ENCODE peak calls at places on chromosome 3, in six cellular contexts. One of them, this sample, is unnamed. For H3K4me1, the result is how much of the 10 kb centered on the place peaks cover.

GRCh38 chr3:39910828-39911464 is 101.5 kb downstream of the MYRIP start:
- DNase-seq in K562: no peak
- DNase-seq in HCT116: no peak
- DNase-seq in GM12878: no peak
- DNase-seq in HepG2: peak
- DNase-seq in H1: no peak
- DNase-seq in this sample: no peak

GRCh38 chr3:50171540-50172301 is 16.6 kb downstream of the SEMA3F start:
- DNase-seq in HepG2: peak
- DNase-seq in HCT116: no peak
- DNase-seq in H1: no peak
- DNase-seq in K562: no peak
- DNase-seq in GM12878: no peak
- DNase-seq in this sample: no peak

GRCh38 chr3:158352551-158352950 is 218.4 kb upstream of the MLF1 start:
- DNase-seq in H1: no peak
- DNase-seq in K562: no peak
- DNase-seq in HCT116: no peak
- DNase-seq in GM12878: no peak
- DNase-seq in HepG2: no peak
- DNase-seq in this sample: no peak

GRCh38 chr3:146928421-146929059 is 323.4 kb upstream of the PLSCR5 start:
- DNase-seq in HepG2: no peak
- DNase-seq in H1: no peak
- DNase-seq in HCT116: no peak
- DNase-seq in GM12878: no peak
- DNase-seq in K562: no peak
- DNase-seq in this sample: no peak

GRCh38 chr3:116444819-116445290 is 432 bp downstream of the LSAMP start:
- DNase-seq in GM12878: no peak
- DNase-seq in K562: no peak
- DNase-seq in HCT116: no peak
- DNase-seq in H1: no peak
- DNase-seq in HepG2: no peak
- DNase-seq in this sample: no peak

GRCh38 chr3:132038198-132038825 is 3.5 kb upstream of the CPNE4 start:
- DNase-seq in H1: no peak
- DNase-seq in HepG2: peak
- DNase-seq in HCT116: no peak
- DNase-seq in GM12878: no peak
- DNase-seq in K562: no peak
- DNase-seq in this sample: no peak

GRCh38 chr3:32817195-32817560 is 619 bp upstream of the TRIM71 start:
- DNase-seq in K562: no peak
- DNase-seq in GM12878: no peak
- DNase-seq in H1: no peak
- DNase-seq in HepG2: no peak
- DNase-seq in HCT116: no peak
- DNase-seq in this sample: no peak

GRCh38 chr3:119294889-119295769 is 946 bp downstream of the ARHGAP31 start:
- DNase-seq in H1: no peak
- DNase-seq in GM12878: no peak
- DNase-seq in HepG2: no peak
- DNase-seq in K562: no peak
- DNase-seq in HCT116: no peak
- DNase-seq in this sample: no peak

GRCh38 chr3:170585008-170585936 is 603 bp downstream of the SLC7A14 start:
- DNase-seq in K562: no peak
- DNase-seq in HCT116: no peak
- DNase-seq in HepG2: no peak
- DNase-seq in GM12878: no peak
- DNase-seq in H1: no peak
- DNase-seq in this sample: peak

GRCh38 chr3:189701934-189702693 is 70.9 kb downstream of the TP63 start:
- DNase-seq in H1: no peak
- DNase-seq in GM12878: no peak
- DNase-seq in HCT116: no peak
- DNase-seq in HepG2: no peak
- DNase-seq in K562: no peak
- DNase-seq in this sample: no peak

GRCh38 chr3:140552898-140553297 is 125.0 kb upstream of the TRIM42 start:
- DNase-seq in HCT116: no peak
- DNase-seq in GM12878: no peak
- DNase-seq in HepG2: peak
- DNase-seq in K562: no peak
- DNase-seq in H1: no peak
- DNase-seq in this sample: no peak

DNA sequence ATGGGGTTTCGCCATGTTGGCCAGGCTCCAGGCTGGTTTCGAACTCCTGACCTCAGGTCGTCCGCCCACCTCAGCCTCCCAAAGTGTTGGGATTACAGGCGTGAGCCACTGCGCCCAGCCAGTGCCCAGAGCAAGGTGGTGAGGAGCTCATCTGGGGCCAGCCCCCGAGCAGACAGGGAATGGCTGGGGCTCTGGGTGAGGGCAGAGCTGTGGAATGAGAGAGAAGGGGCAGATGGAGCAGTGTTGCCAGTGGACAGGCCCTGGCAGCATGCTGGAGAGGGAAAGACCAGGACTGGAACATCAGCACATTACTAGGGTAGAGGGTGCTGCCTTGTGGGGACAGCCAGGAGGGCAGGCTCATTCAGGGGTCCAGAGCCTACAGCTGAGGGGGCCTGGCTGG is 37.1 kb upstream of the LIMD1 start:
- DNase-seq in K562: no peak
- DNase-seq in HCT116: no peak
- DNase-seq in H1: no peak
- DNase-seq in HepG2: no peak
- DNase-seq in GM12878: no peak
- DNase-seq in this sample: no peak
- H3K4me1 ChIP-seq in K562: under half
- H3K4me1 ChIP-seq in HCT116: under half
- H3K4me1 ChIP-seq in H1: under half
- H3K4me1 ChIP-seq in HepG2: under half
- H3K4me1 ChIP-seq in GM12878: under half
- H3K4me1 ChIP-seq in this sample: under half

DNA sequence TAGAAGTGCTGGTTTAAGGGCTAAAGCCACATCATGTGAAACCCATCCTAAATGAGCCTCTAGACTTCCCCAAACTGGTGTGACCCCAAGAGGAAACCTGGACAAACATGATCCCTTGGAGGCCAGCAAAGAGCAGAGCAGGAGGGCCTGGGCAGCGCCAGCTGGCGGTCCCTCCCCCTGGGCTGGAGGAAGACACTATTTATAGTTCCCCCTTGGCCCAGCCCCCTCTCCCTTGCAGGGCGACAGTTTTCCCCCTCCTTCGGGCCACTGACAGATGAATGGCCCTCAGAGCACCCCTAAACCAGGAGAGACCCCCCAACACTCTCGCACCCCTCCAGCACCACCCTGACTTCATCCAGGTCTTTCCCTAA is 2.9 kb downstream of the UCN2 start:
- DNase-seq in HCT116: no peak
- DNase-seq in K562: no peak
- DNase-seq in H1: no peak
- DNase-seq in HepG2: no peak
- DNase-seq in GM12878: no peak
- DNase-seq in this sample: no peak
- TF ChIP-seq ZNF274 in HCT116: no peak
- TF ChIP-seq ZNF274 in K562: no peak
- TF ChIP-seq ZNF274 in H1: no peak
- TF ChIP-seq ZNF274 in HepG2: no peak
- TF ChIP-seq ZNF274 in GM12878: no peak
- TF ChIP-seq ZNF274 in this sample: no peak

DNA sequence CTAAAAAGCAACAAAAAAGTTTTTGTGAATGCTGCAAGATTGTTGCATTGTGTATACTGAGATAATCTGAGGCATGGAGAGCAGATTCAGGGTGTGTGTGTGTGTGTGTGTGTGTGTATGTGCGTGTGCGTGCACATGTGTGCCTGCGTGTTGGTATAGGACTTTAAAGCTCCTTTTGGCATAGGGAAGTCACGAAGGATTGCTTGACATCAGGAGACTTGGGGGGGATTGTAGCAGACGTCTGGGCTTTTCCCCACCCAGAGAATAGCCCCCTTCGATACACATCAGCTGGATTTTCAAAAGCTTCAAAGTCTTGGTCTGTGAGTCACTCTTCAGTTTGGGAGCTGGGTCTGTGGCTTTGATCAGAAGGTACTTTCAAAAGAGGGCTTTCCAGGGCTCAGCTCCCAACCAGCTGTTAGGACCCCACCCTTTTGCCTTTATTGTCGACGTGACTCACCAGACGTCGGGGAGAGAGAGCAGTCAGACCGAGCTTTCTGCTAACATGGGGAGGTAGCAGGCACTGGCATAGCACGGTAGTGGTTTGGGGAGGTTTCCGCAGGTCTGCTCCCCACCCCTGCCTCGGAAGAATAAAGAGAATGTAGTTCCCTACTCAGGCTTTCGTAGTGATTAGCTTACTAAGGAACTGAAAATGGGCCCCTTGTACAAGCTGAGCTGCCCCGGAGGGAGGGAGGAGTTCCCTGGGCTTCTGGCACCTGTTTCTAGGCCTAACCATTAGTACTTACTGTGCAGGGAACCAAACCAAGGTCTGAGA is 4.7 kb downstream of the BHLHE40 start:
- DNase-seq in GM12878: peak
- DNase-seq in HCT116: peak
- DNase-seq in K562: peak
- DNase-seq in H1: no peak
- DNase-seq in HepG2: no peak
- DNase-seq in this sample: no peak
- H3K4me1 ChIP-seq in GM12878: under half
- H3K4me1 ChIP-seq in HCT116: half or more
- H3K4me1 ChIP-seq in K562: half or more
- H3K4me1 ChIP-seq in H1: under half
- H3K4me1 ChIP-seq in HepG2: half or more
- H3K4me1 ChIP-seq in this sample: under half

GRCh38 chr3:66938338-66938963 is 59.7 kb upstream of the KBTBD8 start:
- DNase-seq in HCT116: peak
- DNase-seq in HepG2: peak
- DNase-seq in GM12878: peak
- DNase-seq in H1: peak
- DNase-seq in K562: peak
- DNase-seq in this sample: peak
- TF ChIP-seq ZNF274 in HCT116: no peak
- TF ChIP-seq ZNF274 in HepG2: no peak
- TF ChIP-seq ZNF274 in GM12878: no peak
- TF ChIP-seq ZNF274 in H1: no peak
- TF ChIP-seq ZNF274 in K562: no peak
- TF ChIP-seq ZNF274 in this sample: no peak

GRCh38 chr3:46209751-46210470 is 1.8 kb upstream of the CCR1 start:
- DNase-seq in GM12878: no peak
- DNase-seq in HCT116: no peak
- DNase-seq in HepG2: no peak
- DNase-seq in K562: no peak
- DNase-seq in H1: no peak
- DNase-seq in this sample: no peak

GRCh38 chr3:46206284-46206683 is 1.8 kb downstream of the CCR1 start:
- DNase-seq in GM12878: no peak
- DNase-seq in HCT116: no peak
- DNase-seq in HepG2: no peak
- DNase-seq in H1: no peak
- DNase-seq in K562: no peak
- DNase-seq in this sample: no peak

GRCh38 chr3:46209053-46209452 is 940 bp upstream of the CCR1 start:
- DNase-seq in HCT116: no peak
- DNase-seq in K562: no peak
- DNase-seq in GM12878: no peak
- DNase-seq in HepG2: no peak
- DNase-seq in H1: no peak
- DNase-seq in this sample: no peak

GRCh38 chr3:46205286-46205960 is 2.7 kb downstream of the CCR1 start:
- DNase-seq in K562: no peak
- DNase-seq in HCT116: no peak
- DNase-seq in GM12878: no peak
- DNase-seq in H1: no peak
- DNase-seq in HepG2: no peak
- DNase-seq in this sample: no peak

DNA sequence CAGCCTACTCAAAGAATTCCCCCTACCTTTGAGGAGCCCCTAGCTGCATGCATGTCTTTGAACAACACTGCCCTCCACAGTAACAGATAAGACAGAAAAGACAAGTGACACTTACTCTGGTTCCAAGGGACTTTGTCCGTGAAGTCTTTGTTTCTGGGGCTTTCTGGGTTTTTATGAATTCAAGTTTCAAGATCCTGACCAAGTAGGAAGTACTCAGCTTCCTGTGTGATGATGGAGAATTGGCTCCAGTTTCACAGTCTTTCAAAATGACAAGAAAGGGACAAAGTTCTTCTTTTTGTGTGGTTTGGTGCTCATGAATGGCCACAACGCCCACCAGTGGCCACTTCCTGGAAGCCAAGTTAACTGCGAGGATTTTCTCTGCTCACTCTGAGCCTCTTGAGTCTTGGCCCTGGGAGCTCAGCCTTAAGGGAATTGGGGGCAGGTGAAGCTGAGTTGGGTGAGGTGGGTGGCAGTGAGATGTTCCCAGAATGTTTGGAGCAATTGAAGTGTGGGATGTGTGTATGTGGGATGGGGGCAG is at the start of gene CCR1:
- DNase-seq in K562: peak
- DNase-seq in HCT116: peak
- DNase-seq in H1: peak
- DNase-seq in HepG2: peak
- DNase-seq in GM12878: peak
- DNase-seq in this sample: peak
- H3K4me1 ChIP-seq in K562: under half
- H3K4me1 ChIP-seq in HCT116: under half
- H3K4me1 ChIP-seq in H1: under half
- H3K4me1 ChIP-seq in HepG2: under half
- H3K4me1 ChIP-seq in GM12878: under half
- H3K4me1 ChIP-seq in this sample: under half

DNA sequence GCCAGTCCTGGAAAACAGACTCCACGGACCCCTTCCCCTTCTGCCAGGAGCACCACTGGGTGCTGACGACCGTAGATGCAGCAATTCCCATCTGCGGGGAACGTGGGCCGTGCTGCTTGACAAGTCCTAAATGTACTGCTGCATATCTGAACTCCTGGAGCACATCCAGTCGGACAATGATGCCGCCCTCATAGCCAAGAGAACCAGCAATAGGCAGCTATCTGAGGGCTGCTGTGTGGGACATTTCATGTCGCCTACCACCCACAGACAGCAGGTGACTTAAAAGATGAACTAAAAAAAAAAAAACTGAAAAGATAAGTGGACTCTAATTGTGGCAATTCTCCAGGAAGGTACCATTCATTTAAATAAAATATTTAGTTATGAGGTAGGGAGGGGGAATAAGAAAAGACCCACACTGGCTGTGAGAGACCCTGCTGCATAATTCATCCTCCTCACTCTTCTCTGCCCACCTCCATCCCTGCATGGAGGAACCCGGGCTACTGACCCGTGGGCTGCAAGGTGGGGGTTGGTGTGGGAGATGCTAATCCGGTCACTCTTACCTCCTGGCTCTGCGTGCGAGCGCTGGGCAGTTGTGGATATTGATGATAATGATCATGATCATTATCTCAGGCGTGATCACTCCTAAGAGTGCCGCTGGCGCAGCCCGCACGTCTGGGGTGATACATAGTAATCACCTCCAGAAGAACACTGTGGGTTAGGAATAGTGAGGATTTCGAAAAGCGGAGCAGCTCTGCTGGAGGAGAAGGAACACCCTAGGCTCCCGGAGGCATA is 28.3 kb downstream of the ALS2CL start:
- DNase-seq in GM12878: no peak
- DNase-seq in K562: no peak
- DNase-seq in H1: no peak
- DNase-seq in HepG2: no peak
- DNase-seq in HCT116: no peak
- DNase-seq in this sample: no peak
- TF ChIP-seq ZNF274 in GM12878: no peak
- TF ChIP-seq ZNF274 in K562: no peak
- TF ChIP-seq ZNF274 in H1: no peak
- TF ChIP-seq ZNF274 in HepG2: no peak
- TF ChIP-seq ZNF274 in HCT116: no peak
- TF ChIP-seq ZNF274 in this sample: no peak